ENCODE peak calls at places on chromosomes 11 and 22, in five cellular contexts. B, U, J, H and C are unnamed samples.

GRCh38 chr11:112658521-112658920 is 302.7 kb upstream of the NCAM1 start:
- DNase-seq in B (no peak), U (no peak), J (no peak), H (no peak), C (no peak)

GRCh38 chr11:68810164-68810563 is 31.6 kb downstream of the CPT1A start:
- DNase-seq in B (no peak), U (no peak), J (no peak), H (peak; percentile 76), C (no peak)

GRCh38 chr11:46920709-46921108 is 2.4 kb upstream of the LRP4 start:
- DNase-seq in B (no peak), U (peak; percentile 98), J (no peak), H (no peak), C (peak; percentile 91)

GRCh38 chr11:100637706-100638105 is 49.4 kb upstream of the ARHGAP42 start:
- DNase-seq in B (no peak), U (no peak), J (no peak), H (no peak), C (no peak)

GRCh38 chr11:11816511-11817319 is 25.1 kb upstream of the USP47 start:
- DNase-seq in B (no peak), U (peak; percentile 52), J (no peak), H (no peak), C (no peak)

GRCh38 chr11:13667245-13667644 is 1.2 kb upstream of the FAR1 start:
- DNase-seq in B (no peak), U (no peak), J (no peak), H (no peak), C (no peak)

GRCh38 chr22:42630901-42631602 is 9.3 kb downstream of the ATP5MGL start:
- DNase-seq in B (no peak), U (no peak), J (no peak), H (no peak), C (no peak)

GRCh38 chr11:66859686-66860448 is 3.0 kb downstream of the LRFN4 start:
- DNase-seq in B (no peak), U (no peak), J (no peak), H (no peak), C (no peak)

GRCh38 chr22:37103696-37104452 is 5.6 kb downstream of the TMPRSS6 start:
- DNase-seq in B (no peak), U (no peak), J (no peak), H (no peak), C (no peak)

GRCh38 chr11:6737872-6738466 is 33.8 kb downstream of the OR2AG2 start:
- DNase-seq in B (no peak), U (no peak), J (peak; percentile 64), H (no peak), C (no peak)

GRCh38 chr11:62602141-62603071 is 741 bp upstream of the MTA2 start:
- DNase-seq in B (no peak), U (no peak), J (peak; percentile 82), H (peak; percentile 75), C (no peak)

GRCh38 chr22:42844756-42845155 is 12.3 kb downstream of the ARFGAP3 start:
- DNase-seq in B (no peak), U (no peak), J (no peak), H (no peak), C (no peak)

GRCh38 chr11:406796-407650 is 7.8 kb downstream of the SIGIRR start:
- DNase-seq in B (peak; percentile 92), U (no peak), J (no peak), H (peak; percentile 85), C (peak; percentile 22)

GRCh38 chr22:20069331-20070042 is 10.6 kb upstream of the DGCR8 start:
- DNase-seq in B (no peak), U (no peak), J (no peak), H (no peak), C (no peak)

GRCh38 chr22:30078320-30079311 is 1.6 kb upstream of the HORMAD2 start:
- DNase-seq in B (no peak), U (no peak), J (no peak), H (no peak), C (no peak)

GRCh38 chr11:22703040-22703439 is 36.6 kb downstream of the GAS2 start:
- DNase-seq in B (no peak), U (peak; percentile 78), J (peak; percentile 61), H (no peak), C (peak; percentile 63)

GRCh38 chr11:78188809-78189724 is at the start of gene USP35:
- DNase-seq in B (no peak), U (no peak), J (no peak), H (no peak), C (no peak)

GRCh38 chr22:24928322-24928721 is 18.2 kb downstream of the LHFPL7 start:
- DNase-seq in B (no peak), U (no peak), J (no peak), H (no peak), C (no peak)

GRCh38 chr11:94524293-94524692 is 12.0 kb downstream of the C11orf97 start:
- DNase-seq in B (no peak), U (no peak), J (no peak), H (no peak), C (no peak)

GRCh38 chr11:110297726-110298297 is 1.4 kb upstream of the RDX start:
- DNase-seq in B (no peak), U (no peak), J (no peak), H (no peak), C (no peak)

GRCh38 chr22:45651931-45652528 is 19.6 kb upstream of the ATXN10 start:
- DNase-seq in B (no peak), U (no peak), J (no peak), H (no peak), C (no peak)

GRCh38 chr11:3834349-3835099 is 6.2 kb downstream of the RHOG start:
- DNase-seq in B (no peak), U (no peak), J (no peak), H (no peak), C (no peak)

GRCh38 chr11:92962444-92962843 is 7.0 kb upstream of the MTNR1B start:
- DNase-seq in B (no peak), U (no peak), J (no peak), H (no peak), C (no peak)

GRCh38 chr11:62340269-62340901 is 3.1 kb downstream of the ASRGL1 start:
- DNase-seq in B (peak; percentile 54), U (no peak), J (peak; percentile 58), H (peak; percentile 27), C (peak; percentile 20)

GRCh38 chr11:285021-285893 is 3.7 kb upstream of the PGGHG start:
- DNase-seq in B (peak; percentile 30), U (no peak), J (no peak), H (no peak), C (no peak)